ENCODE peak calls at places on chromosomes 3 and 15, in five cellular contexts. One of them, this sample, is unnamed.

GRCh38 chr3:159208080-159208479 is 406.2 kb downstream of the MFSD1 start:
- DNase-seq in NCI-H774: no peak
- DNase-seq in stromal cell of bone marrow: no peak
- DNase-seq in kidney glomerular epithelial cell: no peak
- DNase-seq in naive thymus-derived CD4-positive, alpha-beta T cell: no peak
- DNase-seq in this sample: no peak

GRCh38 chr3:188234172-188234571 is 80.2 kb downstream of the LPP start:
- DNase-seq in NCI-H774: no peak
- DNase-seq in stromal cell of bone marrow: peak
- DNase-seq in kidney glomerular epithelial cell: peak
- DNase-seq in naive thymus-derived CD4-positive, alpha-beta T cell: no peak
- DNase-seq in this sample: no peak

GRCh38 chr15:33086500-33087141 is 107.9 kb downstream of the FMN1 start:
- DNase-seq in NCI-H774: peak
- DNase-seq in stromal cell of bone marrow: peak
- DNase-seq in kidney glomerular epithelial cell: peak
- DNase-seq in naive thymus-derived CD4-positive, alpha-beta T cell: peak
- DNase-seq in this sample: peak

GRCh38 chr15:48603922-48604321 is 41.6 kb downstream of the FBN1 start:
- DNase-seq in NCI-H774: no peak
- DNase-seq in stromal cell of bone marrow: no peak
- DNase-seq in kidney glomerular epithelial cell: no peak
- DNase-seq in naive thymus-derived CD4-positive, alpha-beta T cell: no peak
- DNase-seq in this sample: no peak

GRCh38 chr15:79310612-79310984 is 314 bp upstream of the TMED3 start:
- DNase-seq in NCI-H774: no peak
- DNase-seq in stromal cell of bone marrow: no peak
- DNase-seq in kidney glomerular epithelial cell: peak
- DNase-seq in naive thymus-derived CD4-positive, alpha-beta T cell: no peak
- DNase-seq in this sample: no peak

GRCh38 chr3:70861234-70861633 is 548.8 kb upstream of the MDFIC2 start:
- DNase-seq in NCI-H774: no peak
- DNase-seq in stromal cell of bone marrow: no peak
- DNase-seq in kidney glomerular epithelial cell: peak
- DNase-seq in naive thymus-derived CD4-positive, alpha-beta T cell: no peak
- DNase-seq in this sample: no peak

GRCh38 chr15:99980791-99981190 is 247.6 kb upstream of the LYSMD4 start:
- DNase-seq in NCI-H774: no peak
- DNase-seq in stromal cell of bone marrow: no peak
- DNase-seq in kidney glomerular epithelial cell: no peak
- DNase-seq in naive thymus-derived CD4-positive, alpha-beta T cell: no peak
- DNase-seq in this sample: no peak

GRCh38 chr3:23966308-23966707 is 21.2 kb downstream of the NR1D2 start:
- DNase-seq in NCI-H774: no peak
- DNase-seq in stromal cell of bone marrow: no peak
- DNase-seq in kidney glomerular epithelial cell: no peak
- DNase-seq in naive thymus-derived CD4-positive, alpha-beta T cell: no peak
- DNase-seq in this sample: no peak

GRCh38 chr3:55191911-55192787 is 264.3 kb upstream of the LRTM1 start:
- DNase-seq in NCI-H774: no peak
- DNase-seq in stromal cell of bone marrow: peak
- DNase-seq in kidney glomerular epithelial cell: peak
- DNase-seq in naive thymus-derived CD4-positive, alpha-beta T cell: no peak
- DNase-seq in this sample: peak

GRCh38 chr3:112353365-112353764 is 20.4 kb downstream of the CD200 start:
- DNase-seq in NCI-H774: no peak
- DNase-seq in stromal cell of bone marrow: no peak
- DNase-seq in kidney glomerular epithelial cell: no peak
- DNase-seq in naive thymus-derived CD4-positive, alpha-beta T cell: no peak
- DNase-seq in this sample: no peak

GRCh38 chr15:74133703-74134386 is 3.5 kb downstream of the ISLR2 start:
- DNase-seq in NCI-H774: no peak
- DNase-seq in stromal cell of bone marrow: no peak
- DNase-seq in kidney glomerular epithelial cell: no peak
- DNase-seq in naive thymus-derived CD4-positive, alpha-beta T cell: no peak
- DNase-seq in this sample: no peak

GRCh38 chr3:156509209-156510174 is 45.4 kb downstream of the SSR3 start:
- DNase-seq in NCI-H774: peak
- DNase-seq in stromal cell of bone marrow: no peak
- DNase-seq in kidney glomerular epithelial cell: peak
- DNase-seq in naive thymus-derived CD4-positive, alpha-beta T cell: peak
- DNase-seq in this sample: no peak

GRCh38 chr3:8663177-8664061 is 18.8 kb upstream of the SSUH2 start:
- DNase-seq in NCI-H774: peak
- DNase-seq in stromal cell of bone marrow: peak
- DNase-seq in kidney glomerular epithelial cell: peak
- DNase-seq in naive thymus-derived CD4-positive, alpha-beta T cell: no peak
- DNase-seq in this sample: peak

GRCh38 chr15:77455696-77456293 is 35.1 kb downstream of the HMG20A start:
- DNase-seq in NCI-H774: no peak
- DNase-seq in stromal cell of bone marrow: peak
- DNase-seq in kidney glomerular epithelial cell: peak
- DNase-seq in naive thymus-derived CD4-positive, alpha-beta T cell: no peak
- DNase-seq in this sample: peak

GRCh38 chr3:1191061-1191460 is 98.2 kb downstream of the CNTN6 start:
- DNase-seq in NCI-H774: no peak
- DNase-seq in stromal cell of bone marrow: no peak
- DNase-seq in kidney glomerular epithelial cell: peak
- DNase-seq in naive thymus-derived CD4-positive, alpha-beta T cell: no peak
- DNase-seq in this sample: no peak

This sample was measured in GM04503.